ENCODE peak calls at places on chromosome 21, in six cellular contexts. E is activated CD8-positive, alpha-beta T cell treated with anti-CD3 and anti-CD28 coated beads for 36 hours; U is GM19239; J is activated T-cell treated with anti-CD3 and anti-CD28 coated beads for 1 hour; S is small intestine; H is SK-N-SH. C is an unnamed sample.

GRCh38 chr21:36780861-36781260 is 81.9 kb downstream of the SIM2 start:
- DNase-seq in E (no peak), U (no peak), J (no peak), S (no peak), H (no peak), C (no peak)

GRCh38 chr21:43866233-43866632 is 1.2 kb downstream of the AGPAT3 start:
- DNase-seq in E (peak; percentile 77), U (peak; percentile 62), J (no peak), S (peak; percentile 43), H (peak; percentile 83), C (peak; percentile 23)

GRCh38 chr21:27840273-27840672 is 873.4 kb upstream of the ADAMTS5 start:
- DNase-seq in E (no peak), U (no peak), J (no peak), S (no peak), H (no peak), C (no peak)

GRCh38 chr21:17463441-17463840 is 49.4 kb upstream of the CXADR start:
- DNase-seq in E (no peak), U (no peak), J (no peak), S (no peak), H (no peak), C (no peak)

GRCh38 chr21:42423197-42423675 is 19.5 kb downstream of the UBASH3A start:
- DNase-seq in E (peak; percentile 83), U (peak; percentile 36), J (no peak), S (peak; percentile 40), H (no peak), C (no peak)

GRCh38 chr21:37435120-37435519 is 68.5 kb downstream of the DYRK1A start:
- DNase-seq in E (peak; percentile 65), U (peak; percentile 4), J (no peak), S (peak; percentile 82), H (peak; percentile 70), C (no peak)

GRCh38 chr21:25964009-25964408 is 206.6 kb downstream of the APP start:
- DNase-seq in E (no peak), U (no peak), J (no peak), S (no peak), H (no peak), C (no peak)

GRCh38 chr21:34830386-34831140 is 161.8 kb downstream of the CLIC6 start:
- DNase-seq in E (no peak), U (no peak), J (no peak), S (no peak), H (no peak), C (no peak)

GRCh38 chr21:36075953-36076352 is 6.1 kb downstream of the CBR1 start:
- DNase-seq in E (no peak), U (no peak), J (no peak), S (no peak), H (no peak), C (no peak)

GRCh38 chr21:43333301-43334062 is 93.4 kb downstream of the SIK1 start:
- DNase-seq in E (no peak), U (no peak), J (no peak), S (no peak), H (no peak), C (peak; percentile 83)

GRCh38 chr21:38181101-38181500 is 75.7 kb upstream of the KCNJ15 start:
- DNase-seq in E (no peak), U (no peak), J (no peak), S (no peak), H (no peak), C (no peak)

GRCh38 chr21:31614705-31615104 is 44.8 kb upstream of the SOD1 start:
- DNase-seq in E (no peak), U (no peak), J (no peak), S (no peak), H (no peak), C (no peak)

GRCh38 chr21:36892201-36892600 is 74.3 kb downstream of the HLCS start:
- DNase-seq in E (no peak), U (no peak), J (no peak), S (no peak), H (no peak), C (no peak)

GRCh38 chr21:45531393-45532215 is 10.6 kb downstream of the SLC19A1 start:
- DNase-seq in E (no peak), U (no peak), J (no peak), S (no peak), H (no peak), C (no peak)

GRCh38 chr21:25283720-25284119 is 323.6 kb downstream of the MRPL39 start:
- DNase-seq in E (no peak), U (no peak), J (no peak), S (no peak), H (no peak), C (peak; percentile 29)

GRCh38 chr21:26125433-26126167 is 45.0 kb downstream of the APP start:
- DNase-seq in E (no peak), U (no peak), J (no peak), S (no peak), H (peak; percentile 46), C (no peak)

GRCh38 chr21:31573217-31573616 is 86.3 kb upstream of the SOD1 start:
- DNase-seq in E (no peak), U (no peak), J (no peak), S (no peak), H (no peak), C (no peak)

GRCh38 chr21:46031484-46031883 is 49.9 kb downstream of the COL6A1 start:
- DNase-seq in E (peak; percentile 38), U (no peak), J (no peak), S (no peak), H (no peak), C (no peak)

GRCh38 chr21:36753556-36753955 is 54.6 kb downstream of the SIM2 start:
- DNase-seq in E (no peak), U (no peak), J (no peak), S (no peak), H (no peak), C (no peak)

C was measured in HT-29.